ENCODE peak calls at places on chromosomes 2 and 18, in seven cellular contexts. I is coronary artery; Z is stimulated activated CD4-positive, alpha-beta T cell treated with anti-CD3 and anti-CD28 coated beads, Interleukin-1b, Interleukin-23, amount 100 ng/mL, for 1 hour; D is activated T-cell treated with anti-CD3 and anti-CD28 coated beads for 48 hours; T is activated CD8-positive, alpha-beta memory T cell treated with anti-CD3 and anti-CD28 coated beads for 48 hours; Y is cardiac fibroblast; O is upper lobe of right lung. U is an unnamed sample.
A peak's percentile ranks its signal among the peaks of the same experiment; 100 is the strongest.

GRCh38 chr2:64135421-64135820 is 8.8 kb downstream of the PELI1 start:
- DNase-seq in Y (no peak), I (no peak), D (no peak), T (no peak), Z (no peak), O (no peak), U (no peak)

GRCh38 chr18:76494541-76495403 is at the start of gene ZNF516:
- DNase-seq in D (no peak), O (no peak), Z (no peak), Y (peak; percentile 39), I (no peak), T (no peak), U (peak; percentile 46)

GRCh38 chr2:208977582-208977981 is 446.3 kb upstream of the MAP2 start:
- DNase-seq in Z (no peak), I (no peak), O (no peak), T (no peak), Y (no peak), D (no peak), U (no peak)

GRCh38 chr18:13813271-13813849 is 10.6 kb upstream of the MC5R start:
- DNase-seq in Z (peak; percentile 5), D (peak; percentile 45), I (no peak), T (no peak), O (no peak), Y (peak; percentile 68), U (no peak)

GRCh38 chr2:26745609-26746327 is 18.3 kb upstream of the SLC35F6 start:
- DNase-seq in D (peak; percentile 62), O (peak; percentile 82), Y (peak; percentile 86), I (no peak), T (peak; percentile 53), Z (peak; percentile 39), U (peak; percentile 72)

GRCh38 chr18:9557250-9557943 is 57.0 kb downstream of the PPP4R1 start:
- DNase-seq in Z (no peak), D (no peak), I (no peak), O (no peak), Y (no peak), T (no peak), U (no peak)

GRCh38 chr2:39730685-39731302 is 48.3 kb downstream of the THUMPD2 start:
- DNase-seq in D (no peak), Y (peak; percentile 37), T (no peak), I (no peak), O (no peak), Z (no peak), U (no peak)

GRCh38 chr2:37020212-37020886 is 54.0 kb upstream of the STRN start:
- DNase-seq in Z (no peak), Y (peak; percentile 84), T (no peak), D (no peak), O (peak; percentile 78), I (peak; percentile 78), U (peak; percentile 31)

GRCh38 chr2:41927581-41928260 is 120.1 kb upstream of the PKDCC start:
- DNase-seq in I (peak; percentile 69), Y (peak; percentile 66), O (no peak), T (no peak), Z (no peak), D (no peak), U (no peak)

GRCh38 chr18:63207154-63207790 is 112.3 kb downstream of the BCL2 start:
- DNase-seq in I (no peak), T (no peak), Z (no peak), O (no peak), D (no peak), Y (no peak), U (no peak)

GRCh38 chr18:22915337-22915736 is 17.8 kb upstream of the RBBP8 start:
- DNase-seq in O (no peak), Y (no peak), I (no peak), D (no peak), Z (no peak), T (no peak), U (no peak)

GRCh38 chr18:66724664-66725356 is 120.9 kb upstream of the CDH19 start:
- DNase-seq in O (no peak), T (no peak), Z (no peak), Y (peak; percentile 70), I (no peak), D (no peak), U (no peak)